ENCODE peak calls at places on chromosomes 5 and 9, in nine cellular contexts. D, C, E, V, K, O, W, Y and N are unnamed samples. For H3K79me2, the result is how much of the 10 kb centered on the place peaks cover.

GRCh38 chr9:84711936-84712335 is 42.4 kb downstream of the NTRK2 start:
- DNase-seq in D (no peak), C (peak), E (no peak), V (no peak), K (no peak), O (no peak), W (no peak), Y (peak), N (peak)

GRCh38 chr5:6365977-6366590 is 12.3 kb downstream of the MED10 start:
- DNase-seq in D (no peak), C (no peak), E (no peak), V (peak), K (no peak), O (no peak), W (no peak), Y (no peak), N (no peak)

GRCh38 chr9:110994771-110995241 is 43.5 kb downstream of the LPAR1 start:
- DNase-seq in D (no peak), C (peak), E (no peak), V (no peak), K (no peak), O (no peak), W (no peak), Y (no peak), N (no peak)

GRCh38 chr5:154612666-154613065 is 134.6 kb upstream of the HAND1 start:
- DNase-seq in D (no peak), C (no peak), E (no peak), V (no peak), K (no peak), O (no peak), W (no peak), Y (no peak), N (no peak)

GRCh38 chr9:124505006-124505900 is 1.9 kb downstream of the NR5A1 start:
- DNase-seq in D (no peak), C (no peak), E (peak), V (no peak), K (peak), O (no peak), W (no peak), Y (peak), N (no peak)

GRCh38 chr5:91006708-91007107 is 376.4 kb downstream of the ARRDC3 start:
- DNase-seq in D (no peak), C (no peak), E (no peak), V (no peak), K (no peak), O (no peak), W (no peak), Y (no peak), N (no peak)

GRCh38 chr9:35929188-35929718 is 20.0 kb downstream of the SPAAR start:
- DNase-seq in D (no peak), C (no peak), E (no peak), V (no peak), K (no peak), O (no peak), W (no peak), Y (no peak), N (no peak)

GRCh38 chr5:132257131-132258101 is at the start of gene PDLIM4:
- DNase-seq in D (no peak), C (peak), E (peak), V (no peak), K (peak), O (no peak), W (peak), Y (peak), N (no peak)

GRCh38 chr5:43631182-43631910 is 28.4 kb downstream of the NNT start:
- DNase-seq in D (peak), C (peak), E (peak), V (peak), K (peak), O (peak), W (peak), Y (peak), N (peak)

GRCh38 chr5:138568061-138568824 is 7.0 kb downstream of the HSPA9 start:
- DNase-seq in D (no peak), C (peak), E (no peak), V (no peak), K (no peak), O (no peak), W (no peak), Y (peak), N (no peak)

GRCh38 chr5:8184455-8185063 is 315.6 kb downstream of the MTRR start:
- DNase-seq in D (peak), C (peak), E (peak), V (peak), K (peak), O (no peak), W (peak), Y (peak), N (peak)

GRCh38 chr5:35009657-35010056 is 38.1 kb downstream of the AGXT2 start:
- DNase-seq in D (no peak), C (peak), E (no peak), V (no peak), K (no peak), O (no peak), W (no peak), Y (no peak), N (no peak)

GRCh38 chr9:94175669-94176068 is 83.4 kb upstream of the ZNF169 start:
- DNase-seq in D (no peak), C (no peak), E (no peak), V (no peak), K (no peak), O (no peak), W (no peak), Y (no peak), N (no peak)

GRCh38 chr5:76305264-76305663 is 97.8 kb upstream of the IQGAP2 start:
- DNase-seq in D (no peak), C (peak), E (no peak), V (no peak), K (no peak), O (no peak), W (no peak), Y (no peak), N (no peak)

GRCh38 chr9:8484563-8484962 is 685.0 kb upstream of the DMAC1 start:
- DNase-seq in D (no peak), C (no peak), E (no peak), V (no peak), K (no peak), O (no peak), W (no peak), Y (no peak), N (no peak)

GRCh38 chr9:8489845-8490244 is 690.3 kb upstream of the DMAC1 start:
- DNase-seq in D (no peak), C (no peak), E (no peak), V (no peak), K (no peak), O (no peak), W (no peak), Y (no peak), N (no peak)

GRCh38 chr9:8492034-8492433 is 692.5 kb upstream of the DMAC1 start:
- DNase-seq in D (no peak), C (no peak), E (peak), V (no peak), K (peak), O (no peak), W (no peak), Y (no peak), N (no peak)

DNA sequence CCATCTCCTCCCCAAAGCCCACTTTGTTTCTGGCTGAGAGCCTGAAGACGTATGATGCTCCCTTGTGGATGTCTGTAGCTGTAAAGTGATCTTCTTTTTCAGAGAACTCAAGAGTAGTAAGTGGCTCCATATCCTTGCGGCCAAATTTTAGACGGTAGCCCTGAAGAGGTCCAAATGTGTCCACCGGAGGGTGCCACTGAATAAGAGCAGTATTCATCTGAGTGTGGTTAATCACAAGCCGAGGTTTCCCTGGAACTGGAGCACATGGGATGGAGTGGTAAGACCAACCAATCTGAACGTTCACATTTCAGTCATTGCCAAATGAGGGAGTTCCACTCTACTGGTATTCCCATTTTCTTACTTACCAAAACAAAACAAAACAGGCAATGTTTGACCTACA is 686.5 kb upstream of the DMAC1 start:
- DNase-seq in D (no peak), C (no peak), E (peak), V (no peak), K (peak), O (no peak), W (peak), Y (peak), N (no peak)
- TF ChIP-seq EZH2phosphoT487 in D (no peak), C (no peak), E (no peak), V (no peak), K (no peak), O (no peak), W (no peak), Y (no peak), N (no peak)

GRCh38 chr5:142316051-142316450 is 8.8 kb downstream of the SPRY4 start:
- DNase-seq in D (peak), C (peak), E (no peak), V (no peak), K (no peak), O (no peak), W (peak), Y (peak), N (no peak)

GRCh38 chr5:142314129-142314528 is 10.7 kb downstream of the SPRY4 start:
- DNase-seq in D (no peak), C (no peak), E (no peak), V (no peak), K (no peak), O (no peak), W (no peak), Y (no peak), N (no peak)

GRCh38 chr5:142314606-142315005 is 10.2 kb downstream of the SPRY4 start:
- DNase-seq in D (no peak), C (no peak), E (no peak), V (no peak), K (no peak), O (no peak), W (no peak), Y (no peak), N (no peak)

GRCh38 chr5:142316681-142317080 is 8.1 kb downstream of the SPRY4 start:
- DNase-seq in D (no peak), C (no peak), E (no peak), V (no peak), K (no peak), O (no peak), W (no peak), Y (no peak), N (no peak)

DNA sequence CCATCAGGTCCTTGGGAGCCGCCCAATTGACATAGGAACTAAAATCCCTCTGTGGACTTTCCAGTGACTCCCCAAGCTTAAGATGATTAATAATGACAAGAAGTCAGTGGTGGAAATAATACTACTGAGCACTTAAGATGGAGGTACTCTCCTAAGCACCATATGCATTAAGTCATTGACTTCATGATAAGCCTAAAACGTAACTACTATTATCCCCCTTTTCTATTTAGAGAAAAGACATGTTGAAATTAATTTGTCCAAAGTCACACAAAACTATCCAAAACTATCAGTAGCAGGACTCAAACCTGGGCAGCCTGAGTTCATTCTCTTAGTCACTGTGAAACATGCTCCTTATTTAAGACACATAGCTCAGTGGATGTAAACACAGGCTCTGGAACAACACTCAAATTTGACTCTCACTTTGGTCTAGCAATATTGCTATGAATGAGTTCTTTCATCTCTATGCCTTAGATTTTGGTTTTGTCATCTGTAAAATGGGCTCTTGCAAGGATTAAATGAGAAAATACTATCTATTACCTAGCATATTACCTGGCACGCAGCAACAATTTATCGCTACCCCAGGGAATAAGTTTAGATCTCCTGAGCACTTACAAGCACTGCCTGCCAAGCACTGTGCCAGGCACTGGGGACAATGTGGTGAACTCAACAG is 9.5 kb downstream of the SPRY4 start:
- DNase-seq in D (no peak), C (no peak), E (no peak), V (no peak), K (no peak), O (no peak), W (no peak), Y (no peak), N (no peak)
- H3K79me2 ChIP-seq in D (under half), C (half or more), E (under half), V (under half), K (half or more), O (half or more), W (half or more), Y (half or more), N (half or more)

GRCh38 chr5:142872795-142873194 is 102.6 kb downstream of the ARHGAP26 start:
- DNase-seq in D (no peak), C (peak), E (no peak), V (no peak), K (peak), O (peak), W (no peak), Y (peak), N (peak)

GRCh38 chr5:142876817-142877216 is 106.6 kb downstream of the ARHGAP26 start:
- DNase-seq in D (no peak), C (no peak), E (no peak), V (no peak), K (no peak), O (no peak), W (no peak), Y (no peak), N (no peak)

GRCh38 chr5:142872217-142872616 is 102.0 kb downstream of the ARHGAP26 start:
- DNase-seq in D (no peak), C (no peak), E (no peak), V (no peak), K (no peak), O (no peak), W (no peak), Y (peak), N (no peak)

GRCh38 chr5:142873831-142874230 is 103.7 kb downstream of the ARHGAP26 start:
- DNase-seq in D (no peak), C (no peak), E (no peak), V (no peak), K (no peak), O (no peak), W (no peak), Y (no peak), N (no peak)

DNA sequence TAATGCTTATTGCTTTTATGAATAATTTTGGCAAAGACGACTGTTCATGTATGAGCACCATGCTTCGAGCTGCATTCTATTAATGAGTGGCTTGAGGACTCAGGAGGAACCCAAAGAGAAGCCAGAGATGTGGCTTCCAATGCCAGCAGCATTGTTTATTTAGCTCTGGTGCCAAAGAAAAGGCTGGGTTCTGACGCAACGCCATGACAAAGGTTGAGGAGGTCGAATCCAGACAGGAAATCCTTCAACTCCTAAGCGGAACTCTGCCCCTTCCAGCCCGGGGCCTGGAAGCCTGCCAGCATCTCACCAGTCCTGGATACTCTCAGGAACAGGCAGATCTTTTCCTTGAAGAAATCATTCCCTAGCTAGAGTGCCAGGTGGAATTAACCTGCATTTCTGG is 104.4 kb downstream of the ARHGAP26 start:
- DNase-seq in D (no peak), C (no peak), E (no peak), V (no peak), K (no peak), O (no peak), W (peak), Y (no peak), N (peak)
- TF ChIP-seq EZH2phosphoT487 in D (no peak), C (no peak), E (no peak), V (no peak), K (no peak), O (no peak), W (no peak), Y (no peak), N (no peak)

GRCh38 chr5:95817430-95817829 is 5.1 kb downstream of the GLRX start:
- DNase-seq in D (no peak), C (peak), E (peak), V (no peak), K (peak), O (no peak), W (no peak), Y (no peak), N (peak)

GRCh38 chr5:95821110-95822021 is 1.2 kb downstream of the GLRX start:
- DNase-seq in D (no peak), C (peak), E (no peak), V (peak), K (no peak), O (no peak), W (no peak), Y (peak), N (no peak)

GRCh38 chr5:95816803-95817202 is 5.7 kb downstream of the GLRX start:
- DNase-seq in D (no peak), C (no peak), E (no peak), V (no peak), K (no peak), O (no peak), W (no peak), Y (no peak), N (no peak)

GRCh38 chr5:95816341-95816740 is 6.2 kb downstream of the GLRX start:
- DNase-seq in D (no peak), C (no peak), E (no peak), V (no peak), K (no peak), O (no peak), W (no peak), Y (no peak), N (no peak)

DNA sequence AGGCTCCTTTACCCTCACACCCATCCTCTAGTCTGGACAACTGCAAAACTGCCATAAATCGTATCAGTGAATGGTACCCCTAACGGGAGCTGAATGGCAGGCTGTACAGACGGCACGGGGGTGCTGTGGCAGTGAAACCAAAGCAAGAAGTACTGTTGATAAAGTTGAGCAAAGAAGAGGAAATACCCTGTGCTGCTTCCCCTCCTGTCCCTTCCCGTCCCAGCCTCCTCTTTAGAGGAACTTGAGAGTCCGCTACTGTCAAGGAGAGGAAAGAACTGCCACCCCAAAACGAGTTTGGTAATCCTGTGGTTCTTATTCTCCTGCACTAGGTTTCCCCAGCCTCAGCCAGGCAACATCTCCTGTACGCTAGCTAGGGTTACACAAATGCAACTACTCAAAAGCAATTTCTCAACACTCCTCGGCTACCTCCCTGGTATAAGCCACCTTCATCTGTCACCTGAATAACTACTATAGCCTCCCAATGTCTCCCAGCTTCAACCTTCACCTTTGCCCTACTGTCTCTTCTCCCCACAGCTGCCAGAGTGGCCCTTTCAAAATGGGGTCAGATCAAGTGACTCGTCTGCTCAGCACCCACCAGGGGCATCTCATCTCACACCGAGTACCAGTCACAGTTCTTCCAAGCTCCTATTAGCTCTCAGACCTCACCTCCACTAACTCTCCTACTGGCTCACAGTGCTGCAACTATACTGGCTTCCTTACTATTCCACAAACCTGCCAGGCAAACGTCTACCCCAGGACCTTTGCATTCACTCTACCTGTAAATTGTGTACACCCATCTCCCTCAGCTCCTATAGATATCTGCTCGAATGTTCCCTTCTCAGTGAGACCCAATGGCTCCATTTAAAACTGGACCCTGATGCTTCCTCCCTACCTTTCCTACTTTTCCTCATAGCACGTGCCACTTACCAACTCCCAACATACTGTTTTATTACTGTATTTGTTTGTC is 4.1 kb downstream of the GLRX start:
- DNase-seq in D (no peak), C (no peak), E (no peak), V (peak), K (no peak), O (no peak), W (no peak), Y (no peak), N (no peak)
- H3K79me2 ChIP-seq in D (half or more), C (half or more), E (under half), V (half or more), K (under half), O (under half), W (half or more), Y (under half), N (under half)

DNA sequence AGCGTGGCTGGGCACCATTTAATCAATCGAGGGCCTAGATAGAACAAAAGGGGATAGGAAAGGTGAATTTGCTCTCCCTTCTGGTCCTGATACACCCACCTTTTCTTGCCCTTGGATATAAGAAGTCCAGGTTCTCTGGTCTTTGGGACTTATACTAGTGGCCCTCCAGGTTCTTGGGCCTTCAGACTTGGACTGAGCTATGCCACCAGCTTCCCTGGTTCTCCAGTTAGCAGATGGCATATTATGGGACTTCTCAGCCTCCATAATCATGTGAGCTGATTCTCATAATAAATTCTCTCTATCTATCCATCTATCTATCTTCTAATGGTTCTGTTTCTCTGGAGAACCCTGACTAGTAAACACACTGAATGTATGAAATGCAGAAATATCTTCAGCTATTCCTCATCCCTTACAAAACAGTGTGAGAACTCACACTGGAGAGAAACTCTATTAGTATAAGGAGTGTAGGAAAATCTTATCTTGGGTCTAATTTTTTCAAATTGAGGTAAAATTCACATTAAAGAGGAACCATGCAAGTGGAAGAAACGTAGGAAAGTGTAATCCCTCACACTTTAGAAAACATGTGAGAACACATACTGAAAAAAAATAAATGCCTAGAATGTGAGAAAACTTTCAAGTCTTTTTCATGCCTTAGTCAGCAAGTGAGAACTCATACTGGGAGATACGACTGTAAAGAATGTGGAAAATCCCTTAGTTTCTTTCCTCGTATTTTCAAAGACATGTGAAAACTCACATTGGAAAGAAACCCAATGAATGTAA is 15.5 kb downstream of the PCDHB15 start:
- DNase-seq in D (no peak), C (peak), E (peak), V (peak), K (peak), O (no peak), W (no peak), Y (no peak), N (peak)
- TF ChIP-seq EZH2phosphoT487 in D (no peak), C (no peak), E (no peak), V (no peak), K (no peak), O (no peak), W (no peak), Y (no peak), N (no peak)